ENCODE peak calls at places on chromosome 9, in nine cellular contexts. S is HT1080, W is adipocyte, L is ELF-1, E is hypothalamus, H is dermis blood vessel endothelial cell, Z is GM20000, R is DMS153, O is lower lobe of right lung. U is an unnamed sample.

GRCh38 chr9:108860764-108861163 is 1.3 kb upstream of the ACTL7A start:
- DNase-seq in Z (no peak), O (no peak), L (no peak), W (no peak), E (no peak), S (no peak), H (no peak), R (no peak), U (no peak)

GRCh38 chr9:127661342-127661741 is 45.4 kb upstream of the CFAP157 start:
- DNase-seq in L (no peak), H (no peak), E (no peak), W (no peak), O (no peak), Z (no peak), R (peak), S (no peak), U (no peak)

GRCh38 chr9:114216081-114216480 is 60.7 kb downstream of the COL27A1 start:
- DNase-seq in S (peak), W (peak), E (peak), O (no peak), L (no peak), Z (no peak), R (no peak), H (peak), U (no peak)

GRCh38 chr9:68704804-68705635 is at the start of gene PIP5K1B:
- DNase-seq in O (peak), Z (peak), S (no peak), H (peak), L (peak), W (peak), E (no peak), R (peak), U (peak)

GRCh38 chr9:34169125-34169524 is 9.7 kb upstream of the UBAP1 start:
- DNase-seq in L (no peak), O (no peak), W (no peak), Z (no peak), S (no peak), H (no peak), R (no peak), E (no peak), U (no peak)

GRCh38 chr9:9820411-9820810 is 792.4 kb downstream of the PTPRD start:
- DNase-seq in L (no peak), S (peak), Z (no peak), H (no peak), R (no peak), W (no peak), O (no peak), E (no peak), U (no peak)

GRCh38 chr9:94802795-94803194 is 76.3 kb downstream of the AOPEP start:
- DNase-seq in O (no peak), W (no peak), L (peak), H (no peak), R (no peak), S (peak), E (no peak), Z (peak), U (no peak)

GRCh38 chr9:131296452-131296851 is 6.9 kb downstream of the PLPP7 start:
- DNase-seq in E (no peak), W (no peak), H (no peak), Z (no peak), R (no peak), S (no peak), O (no peak), L (no peak), U (no peak)

GRCh38 chr9:129280236-129281231 is 102.5 kb upstream of the IER5L start:
- DNase-seq in W (no peak), E (peak), S (no peak), L (no peak), H (no peak), O (peak), R (no peak), Z (peak), U (peak)

GRCh38 chr9:107337676-107338590 is 54.9 kb downstream of the RAD23B start:
- DNase-seq in W (peak), R (no peak), S (no peak), Z (no peak), L (no peak), O (no peak), E (peak), H (no peak), U (no peak)

GRCh38 chr9:137366891-137367381 is 56.0 kb downstream of the EXD3 start:
- DNase-seq in W (no peak), O (no peak), H (no peak), S (no peak), L (no peak), E (no peak), Z (no peak), R (no peak), U (peak)

GRCh38 chr9:79572032-79572890 is 496 bp downstream of the TLE4 start:
- DNase-seq in O (peak), E (no peak), W (peak), Z (peak), L (peak), R (no peak), H (peak), S (no peak), U (no peak)

GRCh38 chr9:86668488-86668887 is 278.8 kb downstream of the GAS1 start:
- DNase-seq in E (no peak), R (no peak), H (no peak), W (no peak), L (no peak), Z (no peak), O (no peak), S (no peak), U (no peak)

GRCh38 chr9:79123419-79123818 is 448.3 kb upstream of the TLE4 start:
- DNase-seq in R (no peak), L (no peak), Z (no peak), E (no peak), S (peak), H (peak), O (no peak), W (peak), U (no peak)

GRCh38 chr9:129011761-129012281 is 16.3 kb downstream of the SH3GLB2 start:
- DNase-seq in E (no peak), W (no peak), O (no peak), H (no peak), S (no peak), R (no peak), Z (no peak), L (peak), U (no peak)

GRCh38 chr9:104993291-104993963 is 65.5 kb upstream of the ABCA1 start:
- DNase-seq in S (peak), R (no peak), O (peak), L (peak), W (peak), E (peak), Z (no peak), H (peak), U (no peak)

U was measured in B cell.